ENCODE peak calls at places on chromosome 4, in nine cellular contexts. T is colonic mucosa, Y is endothelial cell of umbilical vein, H is SK-N-SH, Z is stomach, U is suprapubic skin, K is fibroblast of lung, V is IMR-90, G is lung. P is an unnamed sample. For H3K4me1, the result is how much of the 10 kb centered on the place peaks cover.

GRCh38 chr4:126779446-126780166 is 853.2 kb upstream of the INTU start:
- DNase-seq in Y (no peak), H (no peak), T (no peak), Z (no peak), U (no peak), V (no peak), G (no peak), K (no peak), P (no peak)

GRCh38 chr4:72302981-72303704 is 265.9 kb downstream of the ADAMTS3 start:
- DNase-seq in H (peak), Z (peak), U (no peak), Y (peak), K (peak), T (peak), V (peak), G (peak), P (peak)

GRCh38 chr4:54226399-54227260 is 2.5 kb upstream of the PDGFRA start:
- DNase-seq in T (peak), V (peak), G (peak), Z (no peak), H (no peak), K (peak), U (peak), Y (no peak), P (no peak)

GRCh38 chr4:172813359-172813923 is 355.2 kb upstream of the GALNT7 start:
- DNase-seq in K (peak), Y (no peak), H (no peak), Z (no peak), G (no peak), U (no peak), V (peak), T (no peak), P (no peak)

GRCh38 chr4:123536225-123536624 is 139.6 kb downstream of the SPRY1 start:
- DNase-seq in V (no peak), H (no peak), U (no peak), K (no peak), Z (no peak), G (no peak), Y (no peak), T (no peak), P (no peak)

GRCh38 chr4:185878633-185879032 is 66.6 kb upstream of the SORBS2 start:
- DNase-seq in Z (no peak), H (no peak), G (no peak), K (no peak), T (no peak), U (no peak), V (no peak), Y (no peak), P (no peak)

GRCh38 chr4:8870647-8871416 is 807 bp downstream of the HMX1 start:
- DNase-seq in U (no peak), T (no peak), H (peak), Y (no peak), G (no peak), V (no peak), Z (no peak), K (no peak), P (no peak)

GRCh38 chr4:168710353-168710946 is 213.6 kb downstream of the PALLD start:
- DNase-seq in G (no peak), V (peak), Z (peak), Y (peak), T (peak), K (peak), H (peak), U (no peak), P (no peak)

GRCh38 chr4:88907478-88907877 is 149.5 kb downstream of the FAM13A start:
- DNase-seq in Y (no peak), T (no peak), H (no peak), K (no peak), Z (no peak), V (no peak), G (no peak), U (no peak), P (no peak)

GRCh38 chr4:159227984-159228383 is 125.1 kb downstream of the RAPGEF2 start:
- DNase-seq in T (peak), Y (peak), Z (peak), H (peak), U (peak), G (peak), V (peak), K (peak), P (no peak)

GRCh38 chr4:924107-925096 is 7.7 kb downstream of the GAK start:
- DNase-seq in G (no peak), Z (no peak), K (peak), U (peak), T (no peak), V (peak), Y (peak), H (peak), P (no peak)

GRCh38 chr4:165489786-165490185 is 111.0 kb downstream of the CPE start:
- DNase-seq in V (no peak), Z (no peak), Y (peak), G (no peak), K (peak), H (no peak), U (no peak), T (no peak), P (no peak)

GRCh38 chr4:110195561-110196205 is 2.7 kb downstream of the ELOVL6 start:
- DNase-seq in Y (peak), G (no peak), U (no peak), H (no peak), V (peak), K (no peak), T (peak), Z (no peak), P (no peak)

GRCh38 chr4:26345541-26345940 is 24.7 kb downstream of the RBPJ start:
- DNase-seq in V (no peak), Y (no peak), G (no peak), Z (no peak), H (no peak), T (no peak), U (no peak), K (no peak), P (no peak)

GRCh38 chr4:105140684-105141490 is 5.8 kb upstream of the TET2 start:
- DNase-seq in Z (no peak), Y (peak), U (no peak), T (peak), K (no peak), V (no peak), H (peak), G (no peak), P (peak)

GRCh38 chr4:136036744-136037143 is 1495.5 kb downstream of the PCDH18 start:
- DNase-seq in V (peak), T (no peak), H (no peak), K (peak), U (no peak), Y (no peak), G (no peak), Z (no peak), P (no peak)

GRCh38 chr4:175033162-175033561 is 115.0 kb downstream of the ADAM29 start:
- DNase-seq in G (no peak), H (no peak), Z (no peak), T (no peak), Y (no peak), K (no peak), V (no peak), U (no peak), P (no peak)

GRCh38 chr4:16837475-16837874 is 61.0 kb downstream of the LDB2 start:
- DNase-seq in K (no peak), V (no peak), Y (no peak), H (no peak), U (no peak), Z (no peak), G (no peak), T (no peak), P (no peak)

GRCh38 chr4:6885953-6886557 is 23.6 kb upstream of the TBC1D14 start:
- DNase-seq in Y (peak), Z (peak), K (peak), G (peak), U (no peak), H (no peak), T (peak), V (peak), P (no peak)
- TF ChIP-seq CTCF in Y (no peak), Z (no peak), K (peak), G (peak), U (peak), H (no peak), T (no peak), V (peak), P (no peak)

DNA sequence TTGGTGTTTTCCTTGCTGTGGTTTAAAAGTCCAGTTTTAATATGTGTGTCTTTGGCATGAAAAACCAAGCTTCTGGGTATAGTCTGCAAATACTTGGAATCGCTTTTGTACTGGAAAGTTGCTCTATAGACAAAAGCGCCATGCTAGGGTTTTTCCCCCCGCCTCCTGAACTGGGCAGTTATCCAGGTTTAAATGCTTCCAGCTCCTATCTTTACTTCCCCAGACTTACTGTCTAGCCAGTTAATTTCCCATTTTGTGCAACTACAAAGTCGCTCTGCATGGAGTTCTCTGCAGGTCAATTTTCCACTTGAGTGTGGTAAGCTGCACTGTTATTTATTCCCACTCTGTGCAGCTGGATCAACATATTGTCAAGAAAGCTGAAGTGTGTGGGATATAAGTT is 2.7 kb downstream of the RASL11B start:
- DNase-seq in Y (peak), V (peak), Z (peak), G (no peak), H (peak), U (no peak), K (peak), T (no peak), P (no peak)
- H3K4me1 ChIP-seq in Y (under half), V (under half), Z (half or more), G (under half), H (under half), U (under half), K (under half), T (under half), P (under half)

DNA sequence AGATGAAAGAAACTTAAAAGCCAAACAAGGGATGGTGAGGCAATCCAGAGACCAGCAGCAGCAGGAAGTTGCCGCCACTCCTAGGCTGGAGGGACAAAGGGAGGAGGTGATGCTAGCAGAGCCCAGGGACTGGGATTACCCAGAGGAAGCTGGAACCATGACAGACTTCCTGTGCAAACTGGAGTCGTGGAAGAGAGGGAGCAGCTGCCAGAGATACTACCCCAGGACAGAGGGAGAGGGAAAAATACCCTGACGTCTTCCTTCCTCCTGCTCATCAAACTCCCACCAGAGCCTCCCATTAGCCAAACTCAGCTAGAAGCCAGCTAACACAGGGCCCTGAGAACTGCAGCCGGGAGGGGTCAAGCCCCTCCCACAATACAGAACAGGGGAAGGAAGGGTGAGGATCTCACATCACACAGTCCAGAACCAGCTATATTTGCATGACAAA is 101.2 kb upstream of the KLF3 start:
- DNase-seq in H (peak), K (no peak), Z (no peak), V (peak), T (peak), Y (peak), U (no peak), G (peak), P (no peak)
- H3K27ac ChIP-seq in H (no peak), K (no peak), Z (no peak), V (peak), T (no peak), Y (no peak), U (no peak), G (no peak), P (no peak)

GRCh38 chr4:152380185-152380584 is 155.7 kb downstream of the FBXW7 start:
- DNase-seq in H (no peak), Y (no peak), T (no peak), Z (no peak), U (no peak), K (no peak), G (no peak), V (no peak), P (no peak)

GRCh38 chr4:152385551-152385950 is 150.3 kb downstream of the FBXW7 start:
- DNase-seq in G (no peak), Z (no peak), Y (peak), K (peak), T (no peak), H (peak), U (no peak), V (peak), P (no peak)

GRCh38 chr4:152380919-152381318 is 155.0 kb downstream of the FBXW7 start:
- DNase-seq in U (no peak), T (no peak), K (no peak), G (no peak), V (no peak), Y (no peak), H (no peak), Z (no peak), P (no peak)

DNA sequence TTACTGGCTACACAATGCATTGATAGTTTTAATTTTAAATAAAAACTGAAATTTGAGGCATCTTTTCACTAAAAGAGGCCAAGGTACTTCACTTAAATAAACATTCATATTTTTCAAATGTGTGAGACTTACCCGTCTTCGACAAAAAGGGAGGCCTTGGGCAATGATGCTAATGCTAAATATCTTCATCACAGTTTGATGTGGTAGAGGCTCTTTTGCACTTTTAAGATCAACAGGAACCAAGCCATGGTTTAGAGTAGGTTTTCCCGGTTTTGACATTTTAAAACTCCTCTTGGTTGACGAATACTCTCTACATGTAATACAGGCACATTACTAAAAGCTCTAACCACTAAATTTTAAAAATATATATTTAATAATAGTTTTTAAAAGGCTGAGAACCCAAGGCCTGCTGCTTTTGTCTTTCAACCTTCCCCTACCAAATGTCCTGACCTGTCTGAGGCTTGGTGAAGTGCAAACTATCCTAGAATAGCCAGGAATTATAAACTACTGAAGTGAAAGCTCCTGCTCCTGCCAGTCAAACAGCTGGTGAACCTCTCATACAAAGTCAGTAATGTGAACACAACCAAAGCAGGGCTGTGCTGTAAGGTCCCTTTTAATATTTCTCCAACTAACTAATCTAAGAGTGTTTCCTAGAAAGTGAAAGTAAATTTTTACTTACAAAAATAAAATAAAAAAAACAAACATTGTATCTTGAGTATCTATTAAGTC is 153.7 kb downstream of the FBXW7 start:
- DNase-seq in K (no peak), Z (no peak), V (peak), Y (peak), U (no peak), H (no peak), T (no peak), G (no peak), P (no peak)
- TF ChIP-seq CTCF in K (no peak), Z (no peak), V (no peak), Y (no peak), U (no peak), H (no peak), T (no peak), G (no peak), P (no peak)

GRCh38 chr4:7826909-7827306 is 112.8 kb downstream of the AFAP1 start:
- DNase-seq in G (no peak), U (no peak), K (no peak), Z (no peak), T (no peak), Y (no peak), H (no peak), V (no peak), P (no peak)
- H3K4me1 ChIP-seq in G (under half), U (under half), K (under half), Z (half or more), T (under half), Y (half or more), H (under half), V (under half), P (under half)

GRCh38 chr4:52824270-52824602 is 37.9 kb upstream of the RASL11B start:
- DNase-seq in Y (no peak), T (no peak), U (no peak), K (no peak), H (no peak), V (no peak), G (no peak), Z (no peak), P (no peak)
- H3K27ac ChIP-seq in Y (no peak), T (no peak), U (no peak), K (peak), H (peak), V (peak), G (peak), Z (peak), P (no peak)

GRCh38 chr4:73404457-73404856 is 370 bp downstream of the ALB start:
- DNase-seq in T (no peak), G (no peak), U (no peak), H (no peak), K (no peak), Y (no peak), Z (no peak), V (no peak), P (no peak)
- TF ChIP-seq CTCF in T (no peak), G (no peak), U (no peak), H (no peak), K (no peak), Y (no peak), Z (no peak), V (no peak), P (no peak)

P was measured in CD8-positive, alpha-beta T cell.